ENCODE peak calls at places on chromosomes 12 and 14, in seven cellular contexts. One of them, this sample, is unnamed.

GRCh38 chr12:15620726-15621125 is 168.5 kb downstream of the EPS8 start:
- DNase-seq in Peyer's patch: no peak
- DNase-seq in Panc1: no peak
- DNase-seq in tibial artery: no peak
- DNase-seq in activated B cell treated with CpG ODN at 0.5 μM for 24 hours: no peak
- DNase-seq in choroid plexus epithelial cell: peak; percentile 61
- DNase-seq in AG10803: no peak
- DNase-seq in this sample: no peak

GRCh38 chr12:5022030-5022429 is 21.6 kb upstream of the KCNA5 start:
- DNase-seq in Peyer's patch: no peak
- DNase-seq in Panc1: no peak
- DNase-seq in tibial artery: no peak
- DNase-seq in activated B cell treated with CpG ODN at 0.5 μM for 24 hours: no peak
- DNase-seq in choroid plexus epithelial cell: no peak
- DNase-seq in AG10803: no peak
- DNase-seq in this sample: no peak

GRCh38 chr14:96085369-96085768 is 46.2 kb downstream of the C14orf132 start:
- DNase-seq in Peyer's patch: no peak
- DNase-seq in Panc1: no peak
- DNase-seq in tibial artery: peak; percentile 27
- DNase-seq in activated B cell treated with CpG ODN at 0.5 μM for 24 hours: no peak
- DNase-seq in choroid plexus epithelial cell: no peak
- DNase-seq in AG10803: no peak
- DNase-seq in this sample: no peak

GRCh38 chr12:101962486-101962885 is 85.1 kb downstream of the DRAM1 start:
- DNase-seq in Peyer's patch: no peak
- DNase-seq in Panc1: no peak
- DNase-seq in tibial artery: no peak
- DNase-seq in activated B cell treated with CpG ODN at 0.5 μM for 24 hours: no peak
- DNase-seq in choroid plexus epithelial cell: no peak
- DNase-seq in AG10803: peak; percentile 28
- DNase-seq in this sample: no peak

GRCh38 chr12:107178776-107179175 is 85.4 kb upstream of the CRY1 start:
- DNase-seq in Peyer's patch: no peak
- DNase-seq in Panc1: no peak
- DNase-seq in tibial artery: no peak
- DNase-seq in activated B cell treated with CpG ODN at 0.5 μM for 24 hours: no peak
- DNase-seq in choroid plexus epithelial cell: no peak
- DNase-seq in AG10803: no peak
- DNase-seq in this sample: peak; percentile 40

GRCh38 chr12:116076399-116076798 is 201.1 kb downstream of the MED13L start:
- DNase-seq in Peyer's patch: no peak
- DNase-seq in Panc1: no peak
- DNase-seq in tibial artery: no peak
- DNase-seq in activated B cell treated with CpG ODN at 0.5 μM for 24 hours: no peak
- DNase-seq in choroid plexus epithelial cell: peak; percentile 46
- DNase-seq in AG10803: no peak
- DNase-seq in this sample: no peak

GRCh38 chr12:46267618-46268348 is 1.1 kb downstream of the SLC38A1 start:
- DNase-seq in Peyer's patch: no peak
- DNase-seq in Panc1: no peak
- DNase-seq in tibial artery: no peak
- DNase-seq in activated B cell treated with CpG ODN at 0.5 μM for 24 hours: no peak
- DNase-seq in choroid plexus epithelial cell: peak; percentile 34
- DNase-seq in AG10803: peak; percentile 25
- DNase-seq in this sample: peak; percentile 43

GRCh38 chr12:118256352-118256751 is 116.4 kb downstream of the TAOK3 start:
- DNase-seq in Peyer's patch: no peak
- DNase-seq in Panc1: no peak
- DNase-seq in tibial artery: no peak
- DNase-seq in activated B cell treated with CpG ODN at 0.5 μM for 24 hours: no peak
- DNase-seq in choroid plexus epithelial cell: no peak
- DNase-seq in AG10803: no peak
- DNase-seq in this sample: no peak

GRCh38 chr12:108053512-108053911 is 75.6 kb upstream of the WSCD2 start:
- DNase-seq in Peyer's patch: no peak
- DNase-seq in Panc1: no peak
- DNase-seq in tibial artery: no peak
- DNase-seq in activated B cell treated with CpG ODN at 0.5 μM for 24 hours: no peak
- DNase-seq in choroid plexus epithelial cell: no peak
- DNase-seq in AG10803: no peak
- DNase-seq in this sample: no peak

GRCh38 chr14:105337966-105338365 is 23.4 kb downstream of the PACS2 start:
- DNase-seq in Peyer's patch: no peak
- DNase-seq in Panc1: no peak
- DNase-seq in tibial artery: peak; percentile 65
- DNase-seq in activated B cell treated with CpG ODN at 0.5 μM for 24 hours: no peak
- DNase-seq in choroid plexus epithelial cell: no peak
- DNase-seq in AG10803: peak; percentile 18
- DNase-seq in this sample: no peak

GRCh38 chr12:2893007-2893406 is 2.3 kb downstream of the TULP3 start:
- DNase-seq in Peyer's patch: no peak
- DNase-seq in Panc1: no peak
- DNase-seq in tibial artery: peak; percentile 68
- DNase-seq in activated B cell treated with CpG ODN at 0.5 μM for 24 hours: no peak
- DNase-seq in choroid plexus epithelial cell: peak; percentile 88
- DNase-seq in AG10803: peak; percentile 94
- DNase-seq in this sample: no peak

GRCh38 chr12:93679308-93679933 is 2.2 kb downstream of the CRADD start:
- DNase-seq in Peyer's patch: no peak
- DNase-seq in Panc1: no peak
- DNase-seq in tibial artery: no peak
- DNase-seq in activated B cell treated with CpG ODN at 0.5 μM for 24 hours: no peak
- DNase-seq in choroid plexus epithelial cell: no peak
- DNase-seq in AG10803: no peak
- DNase-seq in this sample: no peak

GRCh38 chr12:51977320-51977753 is 25.8 kb downstream of the ACVR1B start:
- DNase-seq in Peyer's patch: no peak
- DNase-seq in Panc1: no peak
- DNase-seq in tibial artery: no peak
- DNase-seq in activated B cell treated with CpG ODN at 0.5 μM for 24 hours: no peak
- DNase-seq in choroid plexus epithelial cell: peak; percentile 64
- DNase-seq in AG10803: peak; percentile 17
- DNase-seq in this sample: no peak

GRCh38 chr12:112711026-112711425 is 80.5 kb upstream of the RPH3A start:
- DNase-seq in Peyer's patch: no peak
- DNase-seq in Panc1: no peak
- DNase-seq in tibial artery: no peak
- DNase-seq in activated B cell treated with CpG ODN at 0.5 μM for 24 hours: no peak
- DNase-seq in choroid plexus epithelial cell: no peak
- DNase-seq in AG10803: no peak
- DNase-seq in this sample: no peak

GRCh38 chr12:121009744-121010143 is 6.5 kb downstream of the C12orf43 start:
- DNase-seq in Peyer's patch: no peak
- DNase-seq in Panc1: no peak
- DNase-seq in tibial artery: no peak
- DNase-seq in activated B cell treated with CpG ODN at 0.5 μM for 24 hours: no peak
- DNase-seq in choroid plexus epithelial cell: peak; percentile 75
- DNase-seq in AG10803: peak; percentile 28
- DNase-seq in this sample: no peak

GRCh38 chr14:37991027-37991426 is 216.7 kb upstream of the SSTR1 start:
- DNase-seq in Peyer's patch: no peak
- DNase-seq in Panc1: no peak
- DNase-seq in tibial artery: no peak
- DNase-seq in activated B cell treated with CpG ODN at 0.5 μM for 24 hours: no peak
- DNase-seq in choroid plexus epithelial cell: no peak
- DNase-seq in AG10803: no peak
- DNase-seq in this sample: no peak

GRCh38 chr14:63855272-63855671 is 2.5 kb downstream of the SYNE2 start:
- DNase-seq in Peyer's patch: no peak
- DNase-seq in Panc1: no peak
- DNase-seq in tibial artery: no peak
- DNase-seq in activated B cell treated with CpG ODN at 0.5 μM for 24 hours: no peak
- DNase-seq in choroid plexus epithelial cell: no peak
- DNase-seq in AG10803: no peak
- DNase-seq in this sample: no peak

GRCh38 chr14:61524211-61524806 is 171.0 kb upstream of the HIF1A start:
- DNase-seq in Peyer's patch: no peak
- DNase-seq in Panc1: no peak
- DNase-seq in tibial artery: no peak
- DNase-seq in activated B cell treated with CpG ODN at 0.5 μM for 24 hours: no peak
- DNase-seq in choroid plexus epithelial cell: peak; percentile 81
- DNase-seq in AG10803: peak; percentile 82
- DNase-seq in this sample: no peak

GRCh38 chr14:55585854-55586253 is 5.8 kb downstream of the KTN1 start:
- DNase-seq in Peyer's patch: no peak
- DNase-seq in Panc1: no peak
- DNase-seq in tibial artery: no peak
- DNase-seq in activated B cell treated with CpG ODN at 0.5 μM for 24 hours: no peak
- DNase-seq in choroid plexus epithelial cell: peak; percentile 59
- DNase-seq in AG10803: peak; percentile 16
- DNase-seq in this sample: no peak

GRCh38 chr14:24086193-24086955 is 7.7 kb upstream of the PCK2 start:
- DNase-seq in Peyer's patch: no peak
- DNase-seq in Panc1: no peak
- DNase-seq in tibial artery: no peak
- DNase-seq in activated B cell treated with CpG ODN at 0.5 μM for 24 hours: no peak
- DNase-seq in choroid plexus epithelial cell: no peak
- DNase-seq in AG10803: no peak
- DNase-seq in this sample: no peak

GRCh38 chr14:95119336-95119735 is 38.0 kb downstream of the DICER1 start:
- DNase-seq in Peyer's patch: no peak
- DNase-seq in Panc1: no peak
- DNase-seq in tibial artery: no peak
- DNase-seq in activated B cell treated with CpG ODN at 0.5 μM for 24 hours: no peak
- DNase-seq in choroid plexus epithelial cell: no peak
- DNase-seq in AG10803: no peak
- DNase-seq in this sample: no peak

GRCh38 chr12:110180591-110181005 is 56.4 kb downstream of the IFT81 start:
- DNase-seq in Peyer's patch: no peak
- DNase-seq in Panc1: no peak
- DNase-seq in tibial artery: no peak
- DNase-seq in activated B cell treated with CpG ODN at 0.5 μM for 24 hours: no peak
- DNase-seq in choroid plexus epithelial cell: no peak
- DNase-seq in AG10803: peak; percentile 91
- DNase-seq in this sample: no peak

GRCh38 chr12:128947199-128947598 is 93.9 kb downstream of the GLT1D1 start:
- DNase-seq in Peyer's patch: no peak
- DNase-seq in Panc1: no peak
- DNase-seq in tibial artery: no peak
- DNase-seq in activated B cell treated with CpG ODN at 0.5 μM for 24 hours: no peak
- DNase-seq in choroid plexus epithelial cell: no peak
- DNase-seq in AG10803: no peak
- DNase-seq in this sample: no peak

GRCh38 chr12:124609041-124609984 is 41.9 kb upstream of the NCOR2 start:
- DNase-seq in Peyer's patch: peak; percentile 92
- DNase-seq in Panc1: no peak
- DNase-seq in tibial artery: no peak
- DNase-seq in activated B cell treated with CpG ODN at 0.5 μM for 24 hours: peak; percentile 45
- DNase-seq in choroid plexus epithelial cell: peak; percentile 81
- DNase-seq in AG10803: no peak
- DNase-seq in this sample: peak; percentile 34

DNA sequence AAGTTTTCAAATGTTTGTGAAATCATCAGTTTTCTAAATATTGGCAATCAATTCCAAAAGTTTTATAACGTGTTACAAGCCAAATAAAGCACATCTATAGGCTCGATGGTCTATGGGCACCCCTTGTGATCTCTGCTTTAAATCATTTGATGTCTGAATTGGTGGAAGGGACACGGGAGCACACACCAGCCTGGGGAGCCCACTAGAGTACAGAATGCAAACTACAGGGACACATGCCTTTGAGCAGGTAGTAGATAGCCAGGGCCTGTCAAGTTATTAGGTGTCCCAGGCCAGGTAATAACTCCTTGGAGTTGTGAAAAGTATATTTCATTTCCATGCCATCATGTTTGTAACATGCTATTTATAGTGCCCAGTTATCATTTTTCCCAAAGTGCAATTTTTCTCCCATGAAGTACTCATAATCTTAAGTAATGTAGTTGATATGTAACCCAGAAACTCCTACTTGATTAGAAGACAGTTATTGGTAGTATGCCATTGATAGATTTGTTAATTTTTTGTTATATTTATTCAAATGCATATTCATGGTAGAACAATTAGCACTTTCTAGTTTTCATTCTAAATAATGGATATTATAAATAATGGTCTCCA is 97.0 kb upstream of the FGD4 start:
- DNase-seq in Peyer's patch: peak; percentile 50
- DNase-seq in Panc1: peak; percentile 45
- DNase-seq in tibial artery: no peak
- DNase-seq in activated B cell treated with CpG ODN at 0.5 μM for 24 hours: peak; percentile 21
- DNase-seq in choroid plexus epithelial cell: peak; percentile 64
- DNase-seq in AG10803: no peak
- DNase-seq in this sample: no peak
- TF ChIP-seq CTCF in Peyer's patch: peak; percentile 54
- TF ChIP-seq CTCF in Panc1: peak; percentile 80
- TF ChIP-seq CTCF in tibial artery: no peak
- TF ChIP-seq CTCF in activated B cell treated with CpG ODN at 0.5 μM for 24 hours: no peak
- TF ChIP-seq CTCF in choroid plexus epithelial cell: peak; percentile 77
- TF ChIP-seq CTCF in AG10803: peak; percentile 26
- TF ChIP-seq CTCF in this sample: no peak

GRCh38 chr14:92459479-92460421 is 53.8 kb upstream of the RIN3 start:
- DNase-seq in Peyer's patch: no peak
- DNase-seq in Panc1: no peak
- DNase-seq in tibial artery: no peak
- DNase-seq in activated B cell treated with CpG ODN at 0.5 μM for 24 hours: no peak
- DNase-seq in choroid plexus epithelial cell: no peak
- DNase-seq in AG10803: no peak
- DNase-seq in this sample: no peak
- TF ChIP-seq CTCF in Peyer's patch: peak; percentile 2
- TF ChIP-seq CTCF in Panc1: no peak
- TF ChIP-seq CTCF in tibial artery: no peak
- TF ChIP-seq CTCF in activated B cell treated with CpG ODN at 0.5 μM for 24 hours: no peak
- TF ChIP-seq CTCF in choroid plexus epithelial cell: peak; percentile 12
- TF ChIP-seq CTCF in AG10803: peak; percentile 10
- TF ChIP-seq CTCF in this sample: no peak

GRCh38 chr14:64937821-64938193 is 4.7 kb downstream of the GPX2 start:
- DNase-seq in Peyer's patch: no peak
- DNase-seq in Panc1: no peak
- DNase-seq in tibial artery: no peak
- DNase-seq in activated B cell treated with CpG ODN at 0.5 μM for 24 hours: no peak
- DNase-seq in choroid plexus epithelial cell: peak; percentile 32
- DNase-seq in AG10803: peak; percentile 8
- DNase-seq in this sample: no peak
- TF ChIP-seq CTCF in Peyer's patch: peak; percentile 46
- TF ChIP-seq CTCF in Panc1: peak; percentile 32
- TF ChIP-seq CTCF in tibial artery: peak; percentile 40
- TF ChIP-seq CTCF in activated B cell treated with CpG ODN at 0.5 μM for 24 hours: no peak
- TF ChIP-seq CTCF in choroid plexus epithelial cell: peak; percentile 43
- TF ChIP-seq CTCF in AG10803: peak; percentile 42
- TF ChIP-seq CTCF in this sample: no peak

DNA sequence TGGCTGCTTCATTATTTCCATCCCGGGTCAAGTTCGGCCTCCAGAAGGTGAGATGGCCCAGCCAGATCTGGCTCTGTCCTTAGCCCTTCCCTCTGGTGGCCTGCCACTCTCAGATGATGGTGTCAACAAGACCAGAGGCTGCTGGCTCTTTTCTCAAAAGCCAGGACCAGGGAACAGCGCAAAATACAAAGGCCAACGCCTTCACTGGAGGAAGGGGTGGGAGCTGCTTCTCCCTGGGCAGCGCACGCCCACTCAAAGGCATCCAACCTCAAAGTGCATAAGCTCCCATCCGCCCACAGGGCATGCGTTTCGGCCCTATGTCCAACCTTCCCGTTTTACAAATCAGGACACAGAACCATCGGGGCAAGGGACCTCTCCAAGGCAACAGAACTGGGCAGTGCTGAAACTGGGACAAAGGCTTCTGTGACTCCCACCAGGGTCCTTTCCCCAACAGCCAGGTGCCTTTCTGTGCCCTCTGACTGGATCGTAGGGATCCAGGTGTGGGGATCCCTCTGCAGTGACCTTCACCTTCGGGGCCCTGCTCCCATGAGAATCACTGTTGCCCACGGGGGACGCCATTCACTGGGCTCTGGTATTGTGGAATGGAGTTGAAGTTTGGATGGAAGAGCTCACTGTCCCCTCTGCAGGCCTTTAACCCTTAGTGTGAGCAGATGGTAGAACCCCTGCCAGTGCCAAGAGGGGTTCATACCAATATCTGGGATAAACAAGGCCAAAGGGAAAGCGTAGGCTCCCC is 76.8 kb downstream of the NINJ2 start:
- DNase-seq in Peyer's patch: no peak
- DNase-seq in Panc1: no peak
- DNase-seq in tibial artery: no peak
- DNase-seq in activated B cell treated with CpG ODN at 0.5 μM for 24 hours: no peak
- DNase-seq in choroid plexus epithelial cell: no peak
- DNase-seq in AG10803: no peak
- DNase-seq in this sample: no peak
- TF ChIP-seq CTCF in Peyer's patch: no peak
- TF ChIP-seq CTCF in Panc1: no peak
- TF ChIP-seq CTCF in tibial artery: no peak
- TF ChIP-seq CTCF in activated B cell treated with CpG ODN at 0.5 μM for 24 hours: no peak
- TF ChIP-seq CTCF in choroid plexus epithelial cell: no peak
- TF ChIP-seq CTCF in AG10803: no peak
- TF ChIP-seq CTCF in this sample: no peak

This sample was measured in natural killer cell.